ENCODE peak calls at places on chromosome 11, in seven cellular contexts. E is H1, S is endothelial cell of umbilical vein, C is HCT116, Q is K562, H is GM12878, M is HepG2. I is an unnamed sample.

GRCh38 chr11:116882386-116882785 is 45.0 kb upstream of the APOA1 start:
- DNase-seq in E (no peak), S (no peak), C (peak; percentile 13), Q (no peak), H (no peak), M (no peak), I (no peak)

GRCh38 chr11:20723366-20723765 is 54.0 kb downstream of the NELL1 start:
- DNase-seq in E (no peak), S (no peak), C (no peak), Q (no peak), H (no peak), M (no peak), I (no peak)

GRCh38 chr11:127890026-127890611 is 697.2 kb downstream of the ETS1 start:
- DNase-seq in E (no peak), S (no peak), C (no peak), Q (no peak), H (no peak), M (no peak), I (no peak)

GRCh38 chr11:130674686-130675085 is 226.2 kb downstream of the ADAMTS15 start:
- DNase-seq in E (no peak), S (no peak), C (no peak), Q (no peak), H (no peak), M (no peak), I (no peak)

GRCh38 chr11:74687237-74688005 is 43.8 kb downstream of the CHRDL2 start:
- DNase-seq in E (no peak), S (no peak), C (no peak), Q (no peak), H (no peak), M (no peak), I (no peak)

GRCh38 chr11:125123947-125124633 is 12.7 kb upstream of the TMEM218 start:
- DNase-seq in E (no peak), S (peak; percentile 46), C (peak; percentile 86), Q (peak; percentile 70), H (no peak), M (peak; percentile 73), I (peak; percentile 87)

GRCh38 chr11:14642453-14642852 is 1.2 kb upstream of the PDE3B start:
- DNase-seq in E (no peak), S (no peak), C (no peak), Q (peak; percentile 51), H (no peak), M (no peak), I (no peak)

GRCh38 chr11:61728940-61729219 is 23.6 kb upstream of the MYRF start:
- DNase-seq in E (no peak), S (no peak), C (peak; percentile 52), Q (no peak), H (no peak), M (no peak), I (no peak)

GRCh38 chr11:118484405-118484804 is 42.9 kb upstream of the TTC36 start:
- DNase-seq in E (no peak), S (no peak), C (no peak), Q (no peak), H (no peak), M (no peak), I (no peak)

GRCh38 chr11:59647245-59647965 is 21.4 kb downstream of the PATL1 start:
- DNase-seq in E (no peak), S (no peak), C (no peak), Q (no peak), H (no peak), M (no peak), I (no peak)

GRCh38 chr11:61961570-61962212 is 5.7 kb downstream of the FTH1 start:
- DNase-seq in E (no peak), S (no peak), C (no peak), Q (peak; percentile 18), H (no peak), M (peak; percentile 84), I (no peak)

GRCh38 chr11:116605543-116605942 is 167.2 kb downstream of the BUD13 start:
- DNase-seq in E (peak; percentile 96), S (peak; percentile 60), C (peak; percentile 32), Q (peak; percentile 40), H (no peak), M (peak; percentile 58), I (peak; percentile 95)

GRCh38 chr11:6388747-6389146 is 1.5 kb upstream of the SMPD1 start:
- DNase-seq in E (no peak), S (peak; percentile 9), C (no peak), Q (no peak), H (no peak), M (no peak), I (no peak)

GRCh38 chr11:62804310-62805043 is 763 bp downstream of the NXF1 start:
- DNase-seq in E (no peak), S (peak; percentile 76), C (no peak), Q (no peak), H (no peak), M (no peak), I (no peak)

GRCh38 chr11:130550160-130550559 is 101.7 kb downstream of the ADAMTS15 start:
- DNase-seq in E (no peak), S (no peak), C (no peak), Q (no peak), H (no peak), M (no peak), I (no peak)

GRCh38 chr11:94128746-94129504 is at the start of gene PANX1:
- DNase-seq in E (peak; percentile 85), S (peak; percentile 81), C (peak; percentile 54), Q (peak; percentile 77), H (no peak), M (peak; percentile 76), I (peak; percentile 93)

GRCh38 chr11:102007567-102008437 is 39.4 kb upstream of the CFAP300 start:
- DNase-seq in E (no peak), S (peak; percentile 78), C (peak; percentile 57), Q (peak; percentile 15), H (peak; percentile 1), M (peak; percentile 88), I (peak; percentile 76)

GRCh38 chr11:10579700-10580099 is 11.2 kb upstream of the LYVE1 start:
- DNase-seq in E (no peak), S (no peak), C (no peak), Q (no peak), H (no peak), M (no peak), I (no peak)
- H3K4me2 ChIP-seq in E (no peak overlapping the region), S (no peak overlapping the region), C (no peak overlapping the region), Q (no peak overlapping the region), H (no peak overlapping the region), M (no peak overlapping the region), I (no peak overlapping the region)

GRCh38 chr11:63897459-63898156 is 19.4 kb downstream of the RCOR2 start:
- DNase-seq in E (no peak), S (no peak), C (no peak), Q (no peak), H (no peak), M (no peak), I (no peak)

GRCh38 chr11:63905179-63905578 is 11.8 kb downstream of the RCOR2 start:
- DNase-seq in E (no peak), S (no peak), C (no peak), Q (no peak), H (no peak), M (no peak), I (no peak)

GRCh38 chr11:63903884-63904283 is 13.1 kb downstream of the RCOR2 start:
- DNase-seq in E (no peak), S (no peak), C (no peak), Q (no peak), H (no peak), M (no peak), I (no peak)

GRCh38 chr11:63904743-63905142 is 12.2 kb downstream of the RCOR2 start:
- DNase-seq in E (no peak), S (no peak), C (no peak), Q (no peak), H (no peak), M (no peak), I (no peak)

DNA sequence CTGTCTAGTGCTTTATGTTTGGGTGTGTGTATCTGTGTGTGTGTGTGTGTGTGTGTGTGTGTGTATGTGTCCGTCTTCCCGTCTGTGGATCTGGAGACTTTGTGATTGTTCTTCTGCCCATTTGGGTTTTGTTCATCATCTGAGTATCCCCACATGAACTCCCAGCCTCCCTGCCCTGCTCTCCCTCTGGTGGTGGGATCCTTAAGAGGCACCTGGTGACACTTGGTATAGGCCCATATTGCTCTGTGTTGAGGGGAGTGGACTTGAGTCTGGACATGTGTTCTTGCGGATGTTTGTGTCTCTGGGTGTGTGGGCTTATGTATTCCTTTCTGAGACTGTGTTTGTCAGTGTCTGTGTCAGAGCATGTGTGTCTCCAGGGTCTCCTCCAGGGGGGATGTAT is 15.3 kb downstream of the RCOR2 start:
- DNase-seq in E (no peak), S (no peak), C (no peak), Q (no peak), H (no peak), M (no peak), I (peak; percentile 64)
- TF ChIP-seq POLR2AphosphoS5 in E (no peak), S (no peak), C (no peak), Q (no peak), H (no peak), M (no peak), I (no peak)

GRCh38 chr11:35365395-35365794 is 54.0 kb downstream of the SLC1A2 start:
- DNase-seq in E (no peak), S (no peak), C (no peak), Q (no peak), H (no peak), M (no peak), I (no peak)

GRCh38 chr11:35365961-35366360 is 53.4 kb downstream of the SLC1A2 start:
- DNase-seq in E (no peak), S (no peak), C (no peak), Q (no peak), H (no peak), M (no peak), I (no peak)

GRCh38 chr11:35366798-35367197 is 52.6 kb downstream of the SLC1A2 start:
- DNase-seq in E (no peak), S (no peak), C (no peak), Q (no peak), H (no peak), M (no peak), I (no peak)

GRCh38 chr11:35364101-35364780 is 55.1 kb downstream of the SLC1A2 start:
- DNase-seq in E (no peak), S (no peak), C (peak; percentile 29), Q (no peak), H (no peak), M (no peak), I (no peak)

GRCh38 chr11:35367491-35367890 is 51.9 kb downstream of the SLC1A2 start:
- DNase-seq in E (no peak), S (no peak), C (no peak), Q (no peak), H (no peak), M (no peak), I (no peak)
- TF ChIP-seq EZH2 in E (no peak), S (no peak), C (no peak), Q (no peak), H (no peak), M (no peak), I (no peak)

DNA sequence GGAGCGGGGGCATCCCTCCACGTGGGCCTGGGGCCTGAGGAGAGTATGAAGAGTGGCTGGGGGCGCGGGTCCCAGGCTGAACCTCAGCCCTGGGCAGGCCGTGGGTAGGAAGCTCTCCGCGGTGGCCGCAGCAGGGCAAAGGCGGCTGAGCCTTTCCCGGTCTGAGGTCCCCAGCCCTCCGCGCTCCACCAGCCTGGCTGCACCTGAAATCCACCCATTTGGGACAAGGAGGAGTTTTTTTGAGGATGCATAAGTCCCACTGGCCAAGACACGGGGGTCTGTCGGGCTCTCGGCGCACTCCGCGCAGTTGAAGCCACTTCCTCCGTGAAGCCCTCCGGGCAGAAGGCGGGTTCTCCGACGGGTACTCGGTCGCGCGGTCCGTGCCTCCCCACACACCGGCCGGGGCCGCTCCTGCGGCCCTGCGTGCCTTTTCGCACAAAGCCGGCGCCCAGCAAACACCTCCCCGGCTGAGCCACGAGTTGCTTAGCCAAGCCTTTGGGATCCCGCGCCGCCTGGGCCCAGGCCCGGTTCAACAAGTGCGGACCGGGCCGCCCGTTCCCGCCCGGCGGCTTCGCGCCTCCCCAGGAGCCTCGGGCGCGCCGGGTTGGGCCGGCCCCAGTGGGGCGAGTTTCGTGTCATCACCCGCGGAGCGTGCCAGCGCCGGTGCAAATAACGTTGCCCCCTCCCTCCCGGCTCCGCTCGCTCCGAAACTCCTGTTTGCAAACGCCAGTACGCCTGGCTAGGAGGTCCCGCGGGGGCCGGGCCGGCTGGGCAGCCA is 666 bp upstream of the OVOL1 start:
- DNase-seq in E (peak; percentile 82), S (no peak), C (no peak), Q (no peak), H (no peak), M (no peak), I (peak; percentile 62)
- H3K4me2 ChIP-seq in E (peak overlapping the region; percentile 85), S (no peak overlapping the region), C (peak overlapping the region; percentile 94), Q (no peak overlapping the region), H (no peak overlapping the region), M (no peak overlapping the region), I (peak overlapping the region; percentile 79)